ENCODE peak calls at places on chromosomes 16 and 17, in four cellular contexts. X, A, V and U are unnamed samples.

GRCh38 chr16:49833055-49833454 is 22.9 kb downstream of the ZNF423 start:
- DNase-seq in A (no peak), X (no peak), V (no peak), U (no peak)

GRCh38 chr17:57935833-57936807 is 19.1 kb downstream of the CUEDC1 start:
- DNase-seq in V (no peak), A (peak; percentile 80), X (peak; percentile 70), U (no peak)

GRCh38 chr16:90009172-90009899 is 9.9 kb downstream of the DBNDD1 start:
- DNase-seq in V (no peak), X (no peak), A (no peak), U (no peak)

GRCh38 chr17:77728022-77728671 is 230.4 kb upstream of the TNRC6C start:
- DNase-seq in X (peak; percentile 62), V (no peak), A (peak; percentile 58), U (no peak)

GRCh38 chr17:38667099-38667786 is 7.5 kb downstream of the EPOP start:
- DNase-seq in V (no peak), A (peak; percentile 79), X (peak; percentile 88), U (peak; percentile 51)

GRCh38 chr17:80760501-80760900 is 215.9 kb downstream of the RPTOR start:
- DNase-seq in V (peak; percentile 40), X (no peak), A (no peak), U (no peak)

GRCh38 chr16:17260271-17260849 is 210.4 kb downstream of the XYLT1 start:
- DNase-seq in V (no peak), X (no peak), A (no peak), U (no peak)

GRCh38 chr16:67441907-67442306 is 11.0 kb downstream of the HSD11B2 start:
- DNase-seq in A (no peak), X (no peak), V (no peak), U (no peak)

GRCh38 chr17:39237586-39237985 is 11.8 kb upstream of the STAC2 start:
- DNase-seq in V (no peak), A (no peak), X (no peak), U (no peak)

GRCh38 chr17:44389723-44390202 is 314 bp upstream of the ITGA2B start:
- DNase-seq in A (no peak), V (no peak), X (no peak), U (no peak)

GRCh38 chr17:43832168-43832975 is 574 bp downstream of the MPP3 start:
- DNase-seq in X (peak; percentile 90), A (peak; percentile 21), V (no peak), U (peak; percentile 65)

GRCh38 chr17:1110844-1111598 is 68.8 kb downstream of the ABR start:
- DNase-seq in V (no peak), X (peak; percentile 65), A (peak; percentile 79), U (peak; percentile 53)

GRCh38 chr16:3825103-3825502 is 55.4 kb downstream of the CREBBP start:
- DNase-seq in X (no peak), A (no peak), V (no peak), U (no peak)

GRCh38 chr16:1333149-1333812 is at the start of gene BAIAP3:
- DNase-seq in A (no peak), X (peak; percentile 92), V (no peak), U (no peak)

GRCh38 chr17:56737741-56738161 is 96.0 kb downstream of the C17orf67 start:
- DNase-seq in V (no peak), X (no peak), A (no peak), U (no peak)

GRCh38 chr17:79573196-79573929 is 37.5 kb downstream of the RBFOX3 start:
- DNase-seq in X (no peak), V (no peak), A (no peak), U (no peak)

GRCh38 chr17:42414782-42415409 is 8.2 kb downstream of the CAVIN1 start:
- DNase-seq in X (no peak), A (no peak), V (no peak), U (no peak)

GRCh38 chr16:10877472-10877946 is 507 bp downstream of the CIITA start:
- DNase-seq in V (no peak), A (no peak), X (no peak), U (no peak)

GRCh38 chr16:87926246-87927194 is 9.8 kb downstream of the CA5A start:
- DNase-seq in X (no peak), V (no peak), A (no peak), U (no peak)

GRCh38 chr16:11738742-11739544 is 3.7 kb downstream of the TXNDC11 start:
- DNase-seq in V (no peak), X (no peak), A (no peak), U (no peak)

GRCh38 chr16:25366078-25366477 is 108.4 kb upstream of the ZKSCAN2 start:
- DNase-seq in A (no peak), X (no peak), V (no peak), U (no peak)

GRCh38 chr16:88688013-88688778 is 1.9 kb upstream of the SNAI3 start:
- DNase-seq in V (no peak), X (peak; percentile 59), A (no peak), U (no peak)

GRCh38 chr17:52120465-52120864 is 38.0 kb downstream of the CA10 start:
- DNase-seq in X (no peak), A (no peak), V (no peak), U (no peak)

GRCh38 chr17:27585153-27585681 is 45.8 kb upstream of the LGALS9 start:
- DNase-seq in A (no peak), X (no peak), V (no peak), U (no peak)

GRCh38 chr17:50014471-50015088 is 19.6 kb upstream of the DLX3 start:
- DNase-seq in X (no peak), V (no peak), A (no peak), U (no peak)

GRCh38 chr16:84514874-84515835 is 10.7 kb upstream of the MEAK7 start:
- DNase-seq in X (no peak), V (peak; percentile 96), A (peak; percentile 85), U (no peak)

GRCh38 chr17:76079577-76080206 is 710 bp downstream of the ZACN start:
- DNase-seq in A (no peak), X (peak; percentile 80), V (no peak), U (no peak)

GRCh38 chr16:31117384-31118222 is at the start of gene KAT8:
- DNase-seq in V (peak; percentile 72), X (peak; percentile 98), A (peak; percentile 99), U (peak; percentile 90)
- TF ChIP-seq CTCF in V (no peak), X (no peak), A (peak; percentile 10), U (peak; percentile 4)

DNA sequence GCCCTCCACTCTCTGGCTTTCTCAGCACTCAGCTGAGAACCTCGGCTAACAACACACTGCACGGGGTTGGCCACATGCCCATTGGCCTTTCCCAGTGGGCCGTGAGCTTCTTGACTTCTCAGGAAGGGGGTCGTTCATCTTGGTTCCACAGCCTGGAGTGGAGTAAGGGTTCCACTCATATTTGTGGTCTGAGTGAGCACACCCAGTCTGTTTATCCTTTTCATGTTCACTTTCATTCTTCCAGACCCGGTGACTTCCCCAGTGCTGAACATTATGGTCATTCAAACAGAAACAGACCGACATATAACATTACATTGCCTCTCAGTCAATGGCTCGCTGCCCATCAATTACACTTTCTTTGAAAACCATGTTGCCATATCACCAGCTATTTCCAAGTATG is 8.2 kb downstream of the MILR1 start:
- DNase-seq in A (no peak), V (no peak), X (no peak), U (no peak)
- TF ChIP-seq TCF12 in A (no peak), V (no peak), X (no peak), U (no peak)

GRCh38 chr16:72937916-72938315 is 110.0 kb downstream of the ZFHX3 start:
- DNase-seq in A (no peak), V (no peak), X (no peak), U (no peak)

GRCh38 chr16:72934661-72935403 is 113.1 kb downstream of the ZFHX3 start:
- DNase-seq in V (no peak), A (no peak), X (no peak), U (no peak)

GRCh38 chr16:72936408-72936807 is 111.5 kb downstream of the ZFHX3 start:
- DNase-seq in X (no peak), V (no peak), A (peak; percentile 73), U (no peak)

GRCh38 chr16:72937360-72937759 is 110.6 kb downstream of the ZFHX3 start:
- DNase-seq in X (no peak), V (no peak), A (peak; percentile 49), U (no peak)

DNA sequence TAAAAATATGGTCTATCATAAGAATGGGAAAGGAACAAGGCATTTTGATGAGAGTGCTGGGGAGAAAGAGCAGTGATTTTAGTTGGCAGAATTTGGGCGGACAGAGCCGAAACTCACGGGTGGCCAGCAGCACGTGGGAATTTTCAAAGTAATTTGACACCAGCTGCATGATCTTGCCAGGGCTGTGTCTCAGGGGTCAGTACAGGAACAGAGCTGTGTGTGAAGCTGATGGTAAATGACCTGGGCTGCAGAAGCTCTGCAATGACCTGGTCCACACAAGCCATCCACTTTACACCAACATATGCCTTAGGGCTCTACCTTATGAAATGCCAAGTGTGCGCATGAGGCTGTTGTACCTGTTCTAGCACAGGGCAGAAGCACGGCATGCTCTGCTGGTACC is 112.0 kb downstream of the ZFHX3 start:
- DNase-seq in V (no peak), A (no peak), X (no peak), U (no peak)
- TF ChIP-seq CTCF in V (no peak), A (no peak), X (no peak), U (no peak)

GRCh38 chr17:7977805-7978204 is 24.6 kb upstream of the GUCY2D start:
- DNase-seq in A (no peak), X (no peak), V (no peak), U (no peak)
- TF ChIP-seq TCF12 in A (no peak), X (no peak), V (no peak), U (no peak)

DNA sequence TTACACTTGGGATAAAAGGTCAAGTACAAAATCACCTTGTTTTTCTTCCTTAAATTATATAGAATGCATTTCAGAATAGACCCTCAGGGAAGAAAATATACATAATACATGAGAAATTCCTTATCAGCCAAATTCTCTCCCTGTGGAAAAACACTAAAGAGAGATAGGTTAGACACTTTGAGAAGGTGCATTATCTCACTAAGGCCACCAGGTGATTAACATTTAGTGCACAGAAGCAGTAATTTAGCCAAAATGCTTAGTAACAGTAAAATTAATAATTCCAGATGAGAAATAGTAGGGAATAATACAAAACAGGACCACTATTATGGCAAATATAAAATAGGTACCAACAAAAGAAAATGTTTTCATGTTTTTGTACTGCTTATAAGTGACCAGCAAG is 185.3 kb upstream of the C17orf78 start:
- DNase-seq in V (no peak), A (no peak), X (no peak), U (no peak)
- TF ChIP-seq CTCF in V (peak; percentile 16), A (no peak), X (peak; percentile 30), U (peak; percentile 17)

DNA sequence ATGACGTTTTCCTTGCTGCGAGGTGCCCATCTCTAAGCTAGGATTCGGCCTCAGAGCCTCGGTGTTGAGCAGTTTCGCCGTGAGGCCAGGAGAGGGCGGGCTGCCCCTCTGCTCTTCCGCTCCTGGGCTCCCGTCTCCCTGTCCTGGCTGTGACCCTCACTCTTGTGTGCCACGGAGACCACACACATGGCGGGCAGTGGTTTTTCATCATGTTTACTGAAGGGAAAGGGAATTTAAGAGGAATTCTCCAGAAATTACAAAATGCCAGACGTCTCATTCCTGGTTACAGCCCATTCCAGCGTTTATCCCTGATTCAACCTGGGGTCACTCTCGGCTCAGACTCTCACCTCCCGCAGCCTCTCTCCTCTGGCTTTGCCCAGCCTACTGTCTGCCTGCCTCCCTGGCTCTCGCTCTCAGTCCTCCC is 96.8 kb upstream of the ELAC2 start:
- DNase-seq in A (peak; percentile 24), V (no peak), X (peak; percentile 69), U (peak; percentile 43)
- TF ChIP-seq TCF12 in A (no peak), V (no peak), X (no peak), U (no peak)